ENCODE peak calls at places on chromosomes 11 and 22, in six cellular contexts. B, L, M, A, T and X are unnamed samples.

GRCh38 chr11:103798029-103798428 is 238.4 kb upstream of the DDI1 start:
- DNase-seq in B (no peak), L (no peak), M (peak), A (no peak), T (no peak), X (peak)

GRCh38 chr11:59973097-59973496 is 9.3 kb downstream of the OOSP4A start:
- DNase-seq in B (no peak), L (no peak), M (no peak), A (no peak), T (no peak), X (no peak)

GRCh38 chr11:92436026-92436425 is 211.4 kb downstream of the FAT3 start:
- DNase-seq in B (no peak), L (no peak), M (no peak), A (no peak), T (no peak), X (no peak)

GRCh38 chr11:7605544-7605943 is 67.8 kb downstream of the CYB5R2 start:
- DNase-seq in B (no peak), L (no peak), M (no peak), A (no peak), T (no peak), X (no peak)

GRCh38 chr22:49934891-49935557 is 16.6 kb downstream of the CRELD2 start:
- DNase-seq in B (peak), L (peak), M (peak), A (peak), T (no peak), X (no peak)

GRCh38 chr22:26852176-26852575 is 194.8 kb downstream of the MIAT start:
- DNase-seq in B (no peak), L (peak), M (no peak), A (no peak), T (no peak), X (no peak)

GRCh38 chr11:43712676-43713075 is 32.1 kb downstream of the HSD17B12 start:
- DNase-seq in B (no peak), L (no peak), M (peak), A (no peak), T (no peak), X (no peak)

GRCh38 chr11:69652999-69653398 is 12.0 kb downstream of the CCND1 start:
- DNase-seq in B (no peak), L (no peak), M (no peak), A (no peak), T (no peak), X (no peak)

GRCh38 chr11:1936781-1937615 is 10.1 kb upstream of the MRPL23 start:
- DNase-seq in B (no peak), L (no peak), M (no peak), A (peak), T (no peak), X (no peak)

GRCh38 chr11:110855246-110855645 is 143.0 kb upstream of the ARHGAP20 start:
- DNase-seq in B (no peak), L (no peak), M (peak), A (no peak), T (no peak), X (no peak)

GRCh38 chr11:132632641-132633124 is 899.6 kb downstream of the OPCML start:
- DNase-seq in B (no peak), L (no peak), M (peak), A (no peak), T (peak), X (peak)
- H3K4me3 ChIP-seq in B (no peak), L (no peak), M (no peak), A (no peak), T (peak), X (no peak)

GRCh38 chr11:134905966-134906955 is 494.2 kb upstream of the B3GAT1 start:
- DNase-seq in B (no peak), L (no peak), M (no peak), A (no peak), T (no peak), X (no peak)
- TF ChIP-seq CTCF in B (no peak), L (no peak), M (no peak), A (no peak), T (no peak), X (no peak)

GRCh38 chr11:117816846-117817212 is 7.7 kb downstream of the FXYD2 start:
- DNase-seq in B (peak), L (no peak), M (no peak), A (no peak), T (no peak), X (no peak)
- H3K4me3 ChIP-seq in B (peak), L (no peak), M (no peak), A (no peak), T (no peak), X (no peak)

GRCh38 chr11:120577041-120577440 is 65.5 kb downstream of the GRIK4 start:
- DNase-seq in B (no peak), L (no peak), M (no peak), A (no peak), T (no peak), X (no peak)
- TF ChIP-seq CTCF in B (no peak), L (no peak), M (no peak), A (no peak), T (no peak), X (no peak)

GRCh38 chr11:130181295-130182272 is 22.0 kb downstream of the ST14 start:
- DNase-seq in B (peak), L (no peak), M (peak), A (peak), T (no peak), X (no peak)
- H3K4me3 ChIP-seq in B (peak), L (no peak), M (no peak), A (no peak), T (no peak), X (no peak)

GRCh38 chr22:42330170-42330569 is 59.7 kb upstream of the TCF20 start:
- DNase-seq in B (no peak), L (no peak), M (no peak), A (no peak), T (no peak), X (no peak)
- TF ChIP-seq CTCF in B (no peak), L (no peak), M (no peak), A (no peak), T (no peak), X (no peak)